ENCODE peak calls at places on chromosomes 7 and 10, in eight cellular contexts. V, A, G, B, M, E, U and O are unnamed samples.

GRCh38 chr10:132237871-132238270 is 51.1 kb downstream of the DPYSL4 start:
- DNase-seq in V (no peak), A (peak; percentile 30), G (no peak), B (no peak), M (no peak), E (peak; percentile 12), U (no peak), O (no peak)

GRCh38 chr7:831596-832291 is 532 bp upstream of the SUN1 start:
- DNase-seq in V (no peak), A (no peak), G (no peak), B (peak; percentile 55), M (no peak), E (peak; percentile 86), U (no peak), O (peak; percentile 60)

GRCh38 chr7:81484266-81484665 is 285.6 kb downstream of the HGF start:
- DNase-seq in V (no peak), A (peak; percentile 79), G (peak; percentile 39), B (peak; percentile 23), M (peak; percentile 44), E (peak; percentile 92), U (no peak), O (peak; percentile 79)

GRCh38 chr10:101283762-101284161 is 54.5 kb upstream of the LBX1 start:
- DNase-seq in V (no peak), A (no peak), G (no peak), B (no peak), M (no peak), E (no peak), U (no peak), O (no peak)

GRCh38 chr10:62861507-62861906 is 45.3 kb upstream of the EGR2 start:
- DNase-seq in V (no peak), A (no peak), G (no peak), B (no peak), M (no peak), E (peak; percentile 21), U (no peak), O (no peak)

GRCh38 chr7:102387064-102387463 is 9.1 kb upstream of the PRKRIP1 start:
- DNase-seq in V (no peak), A (no peak), G (no peak), B (no peak), M (no peak), E (no peak), U (no peak), O (no peak)

GRCh38 chr7:27147211-27148030 is at the start of gene HOXA6:
- DNase-seq in V (no peak), A (peak; percentile 50), G (peak; percentile 53), B (peak; percentile 63), M (no peak), E (no peak), U (no peak), O (peak; percentile 30)

GRCh38 chr10:88743999-88744398 is 15.8 kb upstream of the LIPN start:
- DNase-seq in V (no peak), A (no peak), G (peak; percentile 75), B (no peak), M (no peak), E (no peak), U (no peak), O (no peak)

GRCh38 chr10:132873395-132873794 is 69.0 kb downstream of the CFAP46 start:
- DNase-seq in V (no peak), A (no peak), G (no peak), B (no peak), M (no peak), E (no peak), U (no peak), O (no peak)

GRCh38 chr7:28203498-28204240 is 23.1 kb upstream of the JAZF1 start:
- DNase-seq in V (no peak), A (no peak), G (no peak), B (no peak), M (no peak), E (peak; percentile 65), U (no peak), O (no peak)

DNA sequence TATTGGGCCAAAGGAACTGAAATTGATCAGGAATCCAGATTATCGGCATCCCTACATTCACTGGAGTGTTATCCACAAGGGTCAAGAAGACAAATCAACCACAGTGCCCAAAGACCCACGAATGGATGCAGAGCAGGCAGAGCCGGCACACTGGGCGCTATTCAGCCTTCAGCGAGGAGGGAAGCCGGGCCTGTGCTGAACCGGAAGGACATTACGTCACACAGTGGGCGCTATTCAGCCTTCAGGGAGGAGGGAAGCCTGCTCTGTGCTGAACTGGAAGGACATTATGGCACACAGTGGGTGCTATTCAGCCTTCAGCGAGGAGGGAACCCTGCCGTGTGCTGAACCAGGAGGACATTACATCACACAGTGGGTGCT is 258.8 kb downstream of the ZMYND11 start:
- DNase-seq in V (no peak), A (no peak), G (no peak), B (no peak), M (no peak), E (no peak), U (no peak), O (no peak)
- H3K27ac ChIP-seq in V (no peak overlapping the region), A (no peak overlapping the region), G (no peak overlapping the region), B (no peak overlapping the region), M (peak overlapping the region; percentile 65), E (no peak overlapping the region), U (peak overlapping the region; percentile 76), O (no peak overlapping the region)

GRCh38 chr7:148380581-148381419 is 209.8 kb upstream of the C7orf33 start:
- DNase-seq in V (no peak), A (no peak), G (no peak), B (no peak), M (no peak), E (no peak), U (no peak), O (peak; percentile 67)

GRCh38 chr7:148385009-148385682 is 205.4 kb upstream of the C7orf33 start:
- DNase-seq in V (no peak), A (no peak), G (no peak), B (no peak), M (no peak), E (no peak), U (no peak), O (no peak)

GRCh38 chr7:148382585-148382984 is 208.0 kb upstream of the C7orf33 start:
- DNase-seq in V (no peak), A (no peak), G (no peak), B (no peak), M (no peak), E (no peak), U (no peak), O (no peak)

GRCh38 chr7:148379693-148380092 is 210.9 kb upstream of the C7orf33 start:
- DNase-seq in V (no peak), A (no peak), G (no peak), B (no peak), M (no peak), E (no peak), U (no peak), O (peak; percentile 12)

DNA sequence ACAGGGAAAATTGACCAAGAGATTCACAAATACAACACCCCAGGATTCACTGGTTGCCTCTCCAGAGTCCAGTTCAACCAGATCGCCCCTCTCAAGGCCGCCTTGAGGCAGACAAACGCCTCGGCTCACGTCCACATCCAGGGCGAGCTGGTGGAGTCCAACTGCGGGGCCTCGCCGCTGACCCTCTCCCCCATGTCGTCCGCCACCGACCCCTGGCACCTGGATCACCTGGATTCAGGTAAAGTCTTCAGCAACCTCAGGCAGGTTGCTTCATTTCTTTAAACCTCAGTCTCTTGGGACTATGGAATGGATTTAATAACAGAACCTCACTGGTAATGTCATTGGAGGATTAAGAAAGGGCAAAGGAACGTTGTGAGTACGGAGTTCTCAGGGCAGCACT is 206.9 kb upstream of the C7orf33 start:
- DNase-seq in V (no peak), A (no peak), G (no peak), B (no peak), M (no peak), E (no peak), U (no peak), O (no peak)
- H3K27ac ChIP-seq in V (no peak overlapping the region), A (no peak overlapping the region), G (no peak overlapping the region), B (no peak overlapping the region), M (no peak overlapping the region), E (no peak overlapping the region), U (no peak overlapping the region), O (no peak overlapping the region)

DNA sequence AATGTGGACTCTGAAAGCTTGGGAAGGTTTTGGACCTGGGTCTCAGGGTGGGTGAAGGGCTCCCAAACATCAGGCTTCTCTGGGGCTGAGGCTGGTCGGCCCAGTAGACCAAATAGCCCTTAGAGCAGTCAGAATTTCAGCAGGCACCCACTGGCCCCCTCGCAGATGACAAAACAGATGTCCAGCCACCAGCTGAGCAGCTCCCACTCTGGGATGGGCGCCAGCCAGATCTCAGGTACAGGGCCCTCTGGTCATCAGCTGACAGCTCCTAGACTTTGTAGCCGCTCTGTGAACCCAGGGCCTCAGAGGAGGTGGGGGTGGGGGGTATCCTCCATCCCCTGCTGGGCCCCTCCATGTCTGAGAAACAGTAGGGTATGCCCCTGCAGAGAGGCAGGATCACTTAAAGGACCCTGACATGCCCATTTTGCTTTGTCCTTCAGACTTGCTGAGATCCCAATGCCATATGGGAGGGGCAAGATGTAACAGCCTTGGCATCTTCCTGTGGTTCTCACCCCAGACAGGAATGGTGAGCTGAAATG is 26.5 kb downstream of the HSPA12A start:
- DNase-seq in V (no peak), A (no peak), G (no peak), B (no peak), M (no peak), E (no peak), U (no peak), O (no peak)
- H3K27ac ChIP-seq in V (no peak overlapping the region), A (no peak overlapping the region), G (no peak overlapping the region), B (no peak overlapping the region), M (no peak overlapping the region), E (no peak overlapping the region), U (no peak overlapping the region), O (no peak overlapping the region)

GRCh38 chr7:36286241-36286640 is 103.4 kb upstream of the ANLN start:
- DNase-seq in V (no peak), A (no peak), G (no peak), B (no peak), M (no peak), E (no peak), U (no peak), O (no peak)

GRCh38 chr7:36285276-36285675 is 104.4 kb upstream of the ANLN start:
- DNase-seq in V (no peak), A (no peak), G (no peak), B (no peak), M (no peak), E (no peak), U (no peak), O (no peak)

GRCh38 chr7:36283711-36284130 is 105.9 kb upstream of the ANLN start:
- DNase-seq in V (no peak), A (peak; percentile 83), G (no peak), B (no peak), M (peak; percentile 34), E (no peak), U (peak; percentile 48), O (no peak)

GRCh38 chr7:36283171-36283570 is 106.5 kb upstream of the ANLN start:
- DNase-seq in V (no peak), A (no peak), G (no peak), B (no peak), M (no peak), E (no peak), U (no peak), O (no peak)

DNA sequence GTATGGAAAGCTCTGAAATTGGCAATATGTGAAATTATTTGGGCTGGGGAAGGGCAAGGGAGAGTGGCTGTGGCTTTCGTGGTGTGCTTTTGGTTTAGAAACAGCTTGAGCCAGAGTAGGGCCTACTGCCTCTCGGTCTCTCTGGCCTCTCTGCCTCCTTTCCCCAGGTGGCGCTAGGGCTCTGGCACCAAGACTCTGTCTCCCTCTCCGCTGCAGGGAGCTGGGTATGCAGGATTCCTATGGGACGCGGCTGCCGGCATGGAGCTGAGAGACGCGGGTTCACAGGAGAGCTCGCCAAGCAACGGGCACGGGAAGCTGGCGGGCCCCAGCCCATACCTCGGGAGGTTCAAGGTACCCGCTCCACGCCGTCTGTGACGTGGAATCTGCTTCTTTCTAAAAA is 105.2 kb upstream of the ANLN start:
- DNase-seq in V (no peak), A (no peak), G (peak; percentile 78), B (no peak), M (no peak), E (no peak), U (no peak), O (no peak)
- H3K27ac ChIP-seq in V (no peak overlapping the region), A (no peak overlapping the region), G (no peak overlapping the region), B (peak overlapping the region; percentile 34), M (no peak overlapping the region), E (no peak overlapping the region), U (no peak overlapping the region), O (no peak overlapping the region)